ENCODE peak calls at places on chromosomes 16 and 17, in five cellular contexts. K is psoas muscle; P is H7; V is activated CD4-positive, alpha-beta T cell treated with anti-CD3 and anti-CD28 coated beads, Interleukin-2, amount 50 U/mL, for 1 hour; R is T-helper 1 cell. U is an unnamed sample.

GRCh38 chr17:18280766-18281165 is 20.3 kb downstream of the MIEF2 start:
- DNase-seq in K (peak), P (no peak), V (no peak), R (no peak), U (no peak)

GRCh38 chr17:70405492-70406220 is 236.3 kb downstream of the KCNJ2 start:
- DNase-seq in K (no peak), P (no peak), V (no peak), R (no peak), U (no peak)

GRCh38 chr17:76053230-76054111 is 18.8 kb downstream of the SRP68 start:
- DNase-seq in K (no peak), P (no peak), V (no peak), R (no peak), U (no peak)

GRCh38 chr17:72725432-72726068 is 366.9 kb downstream of the SLC39A11 start:
- DNase-seq in K (peak), P (peak), V (peak), R (peak), U (peak)

GRCh38 chr17:10727192-10727591 is 2.6 kb downstream of the TMEM220 start:
- DNase-seq in K (no peak), P (no peak), V (no peak), R (no peak), U (no peak)

GRCh38 chr16:2842340-2843000 is 12.4 kb downstream of the ZG16B start:
- DNase-seq in K (peak), P (peak), V (peak), R (peak), U (peak)

GRCh38 chr16:85569615-85570212 is 43.4 kb upstream of the GSE1 start:
- DNase-seq in K (no peak), P (peak), V (no peak), R (no peak), U (peak)

GRCh38 chr17:73646409-73647305 is 2.4 kb upstream of the SDK2 start:
- DNase-seq in K (no peak), P (peak), V (no peak), R (no peak), U (no peak)

GRCh38 chr16:84209989-84210388 is 19.0 kb downstream of the ADAD2 start:
- DNase-seq in K (no peak), P (peak), V (no peak), R (no peak), U (no peak)

GRCh38 chr17:56870163-56870651 is 36.3 kb downstream of the DGKE start:
- DNase-seq in K (no peak), P (no peak), V (no peak), R (no peak), U (no peak)

GRCh38 chr17:82400830-82401229 is 17.3 kb upstream of the HEXD start:
- DNase-seq in K (no peak), P (peak), V (peak), R (peak), U (peak)

GRCh38 chr16:11836653-11837244 is 14.6 kb downstream of the RSL1D1 start:
- DNase-seq in K (no peak), P (peak), V (no peak), R (no peak), U (no peak)